ENCODE peak calls at places on chromosomes 6 and 20, in ten cellular contexts. One of them, this sample, is unnamed.

GRCh38 chr6:2563635-2564034 is 187.1 kb downstream of the MYLK4 start:
- DNase-seq in hepatocyte: peak
- DNase-seq in GM12864: peak
- DNase-seq in bronchial epithelial cell: peak
- DNase-seq in GM12865: peak
- DNase-seq in stomach: no peak
- DNase-seq in fibroblast of the aortic adventitia: peak
- DNase-seq in fibroblast of lung: peak
- DNase-seq in A673: no peak
- DNase-seq in AG10803: no peak
- DNase-seq in this sample: no peak

GRCh38 chr20:24721891-24722530 is 227.1 kb upstream of the CST7 start:
- DNase-seq in hepatocyte: no peak
- DNase-seq in GM12864: no peak
- DNase-seq in bronchial epithelial cell: no peak
- DNase-seq in GM12865: no peak
- DNase-seq in stomach: no peak
- DNase-seq in fibroblast of the aortic adventitia: no peak
- DNase-seq in fibroblast of lung: no peak
- DNase-seq in A673: no peak
- DNase-seq in AG10803: no peak
- DNase-seq in this sample: peak

GRCh38 chr6:55469829-55470438 is 109.1 kb downstream of the HMGCLL1 start:
- DNase-seq in hepatocyte: no peak
- DNase-seq in GM12864: no peak
- DNase-seq in bronchial epithelial cell: no peak
- DNase-seq in GM12865: peak
- DNase-seq in stomach: no peak
- DNase-seq in fibroblast of the aortic adventitia: no peak
- DNase-seq in fibroblast of lung: peak
- DNase-seq in A673: no peak
- DNase-seq in AG10803: no peak
- DNase-seq in this sample: no peak

GRCh38 chr6:40586800-40587201 is 363 bp downstream of the LRFN2 start:
- DNase-seq in hepatocyte: no peak
- DNase-seq in GM12864: no peak
- DNase-seq in bronchial epithelial cell: no peak
- DNase-seq in GM12865: no peak
- DNase-seq in stomach: peak
- DNase-seq in fibroblast of the aortic adventitia: no peak
- DNase-seq in fibroblast of lung: no peak
- DNase-seq in A673: peak
- DNase-seq in AG10803: no peak
- DNase-seq in this sample: peak

GRCh38 chr6:56913276-56914138 is 41.4 kb upstream of the BEND6 start:
- DNase-seq in hepatocyte: no peak
- DNase-seq in GM12864: no peak
- DNase-seq in bronchial epithelial cell: no peak
- DNase-seq in GM12865: no peak
- DNase-seq in stomach: no peak
- DNase-seq in fibroblast of the aortic adventitia: no peak
- DNase-seq in fibroblast of lung: peak
- DNase-seq in A673: no peak
- DNase-seq in AG10803: no peak
- DNase-seq in this sample: no peak

GRCh38 chr6:142913511-142914047 is 31.4 kb downstream of the HIVEP2 start:
- DNase-seq in hepatocyte: no peak
- DNase-seq in GM12864: peak
- DNase-seq in bronchial epithelial cell: no peak
- DNase-seq in GM12865: peak
- DNase-seq in stomach: no peak
- DNase-seq in fibroblast of the aortic adventitia: no peak
- DNase-seq in fibroblast of lung: no peak
- DNase-seq in A673: no peak
- DNase-seq in AG10803: no peak
- DNase-seq in this sample: no peak

GRCh38 chr6:6148192-6148815 is 141.6 kb upstream of the NRN1 start:
- DNase-seq in hepatocyte: no peak
- DNase-seq in GM12864: no peak
- DNase-seq in bronchial epithelial cell: no peak
- DNase-seq in GM12865: no peak
- DNase-seq in stomach: no peak
- DNase-seq in fibroblast of the aortic adventitia: no peak
- DNase-seq in fibroblast of lung: no peak
- DNase-seq in A673: no peak
- DNase-seq in AG10803: no peak
- DNase-seq in this sample: no peak

GRCh38 chr6:107493158-107494057 is 3.5 kb downstream of the SOBP start:
- DNase-seq in hepatocyte: peak
- DNase-seq in GM12864: no peak
- DNase-seq in bronchial epithelial cell: peak
- DNase-seq in GM12865: no peak
- DNase-seq in stomach: peak
- DNase-seq in fibroblast of the aortic adventitia: peak
- DNase-seq in fibroblast of lung: peak
- DNase-seq in A673: no peak
- DNase-seq in AG10803: no peak
- DNase-seq in this sample: peak

GRCh38 chr6:41737591-41738130 is 2.3 kb upstream of the TFEB start:
- DNase-seq in hepatocyte: no peak
- DNase-seq in GM12864: no peak
- DNase-seq in bronchial epithelial cell: no peak
- DNase-seq in GM12865: no peak
- DNase-seq in stomach: peak
- DNase-seq in fibroblast of the aortic adventitia: no peak
- DNase-seq in fibroblast of lung: no peak
- DNase-seq in A673: no peak
- DNase-seq in AG10803: no peak
- DNase-seq in this sample: no peak

GRCh38 chr6:41734666-41735426 is 562 bp downstream of the TFEB start:
- DNase-seq in hepatocyte: peak
- DNase-seq in GM12864: no peak
- DNase-seq in bronchial epithelial cell: peak
- DNase-seq in GM12865: peak
- DNase-seq in stomach: peak
- DNase-seq in fibroblast of the aortic adventitia: peak
- DNase-seq in fibroblast of lung: peak
- DNase-seq in A673: peak
- DNase-seq in AG10803: peak
- DNase-seq in this sample: peak

GRCh38 chr6:41735427-41736206 is at the start of gene TFEB:
- DNase-seq in hepatocyte: peak
- DNase-seq in GM12864: no peak
- DNase-seq in bronchial epithelial cell: peak
- DNase-seq in GM12865: peak
- DNase-seq in stomach: peak
- DNase-seq in fibroblast of the aortic adventitia: peak
- DNase-seq in fibroblast of lung: peak
- DNase-seq in A673: peak
- DNase-seq in AG10803: peak
- DNase-seq in this sample: peak

GRCh38 chr6:41736800-41737555 is 1.6 kb upstream of the TFEB start:
- DNase-seq in hepatocyte: no peak
- DNase-seq in GM12864: no peak
- DNase-seq in bronchial epithelial cell: no peak
- DNase-seq in GM12865: no peak
- DNase-seq in stomach: peak
- DNase-seq in fibroblast of the aortic adventitia: no peak
- DNase-seq in fibroblast of lung: no peak
- DNase-seq in A673: no peak
- DNase-seq in AG10803: no peak
- DNase-seq in this sample: no peak

GRCh38 chr6:41736207-41736710 is 851 bp upstream of the TFEB start:
- DNase-seq in hepatocyte: no peak
- DNase-seq in GM12864: no peak
- DNase-seq in bronchial epithelial cell: no peak
- DNase-seq in GM12865: no peak
- DNase-seq in stomach: peak
- DNase-seq in fibroblast of the aortic adventitia: no peak
- DNase-seq in fibroblast of lung: no peak
- DNase-seq in A673: peak
- DNase-seq in AG10803: no peak
- DNase-seq in this sample: no peak
- H3K4me3 ChIP-seq in hepatocyte: no peak
- H3K4me3 ChIP-seq in GM12864: no peak
- H3K4me3 ChIP-seq in bronchial epithelial cell: no peak
- H3K4me3 ChIP-seq in GM12865: no peak
- H3K4me3 ChIP-seq in stomach: peak
- H3K4me3 ChIP-seq in fibroblast of the aortic adventitia: no peak
- H3K4me3 ChIP-seq in fibroblast of lung: no peak
- H3K4me3 ChIP-seq in A673: peak
- H3K4me3 ChIP-seq in AG10803: no peak
- H3K4me3 ChIP-seq in this sample: no peak

GRCh38 chr20:63452341-63453028 is 20.0 kb downstream of the KCNQ2 start:
- DNase-seq in hepatocyte: no peak
- DNase-seq in GM12864: no peak
- DNase-seq in bronchial epithelial cell: no peak
- DNase-seq in GM12865: no peak
- DNase-seq in stomach: no peak
- DNase-seq in fibroblast of the aortic adventitia: no peak
- DNase-seq in fibroblast of lung: no peak
- DNase-seq in A673: no peak
- DNase-seq in AG10803: no peak
- DNase-seq in this sample: no peak

GRCh38 chr20:63454729-63455567 is 17.5 kb downstream of the KCNQ2 start:
- DNase-seq in hepatocyte: no peak
- DNase-seq in GM12864: no peak
- DNase-seq in bronchial epithelial cell: no peak
- DNase-seq in GM12865: no peak
- DNase-seq in stomach: no peak
- DNase-seq in fibroblast of the aortic adventitia: no peak
- DNase-seq in fibroblast of lung: no peak
- DNase-seq in A673: peak
- DNase-seq in AG10803: no peak
- DNase-seq in this sample: peak

GRCh38 chr20:63451821-63452220 is 20.6 kb downstream of the KCNQ2 start:
- DNase-seq in hepatocyte: no peak
- DNase-seq in GM12864: no peak
- DNase-seq in bronchial epithelial cell: no peak
- DNase-seq in GM12865: no peak
- DNase-seq in stomach: no peak
- DNase-seq in fibroblast of the aortic adventitia: no peak
- DNase-seq in fibroblast of lung: no peak
- DNase-seq in A673: no peak
- DNase-seq in AG10803: no peak
- DNase-seq in this sample: no peak

GRCh38 chr20:63455568-63455859 is 16.9 kb downstream of the KCNQ2 start:
- DNase-seq in hepatocyte: no peak
- DNase-seq in GM12864: no peak
- DNase-seq in bronchial epithelial cell: no peak
- DNase-seq in GM12865: no peak
- DNase-seq in stomach: no peak
- DNase-seq in fibroblast of the aortic adventitia: no peak
- DNase-seq in fibroblast of lung: no peak
- DNase-seq in A673: no peak
- DNase-seq in AG10803: no peak
- DNase-seq in this sample: no peak

DNA sequence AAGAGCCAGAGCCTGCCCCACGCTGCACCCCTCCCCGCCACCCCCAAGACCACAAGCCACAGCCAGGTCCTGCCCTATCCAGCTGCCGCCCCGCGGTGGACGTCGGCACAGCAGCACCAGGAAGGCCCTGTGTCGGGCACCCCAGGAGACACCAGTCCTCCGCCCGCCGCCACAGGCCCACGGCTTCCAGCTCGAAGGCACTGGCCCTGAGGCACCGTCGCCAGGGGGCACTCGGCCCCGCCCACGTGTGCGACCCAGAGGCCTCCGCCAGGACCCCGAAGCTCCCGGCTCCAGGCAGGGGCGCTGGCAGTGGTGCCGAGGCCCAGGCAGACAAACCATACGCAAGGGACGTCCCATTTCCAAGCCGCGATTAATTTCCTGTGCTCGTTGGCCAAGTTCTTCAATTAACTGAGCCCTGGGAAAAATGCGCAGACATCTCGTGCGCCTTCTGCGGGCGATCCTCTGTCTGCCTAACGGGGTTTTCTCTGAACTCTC is 19.4 kb downstream of the KCNQ2 start:
- DNase-seq in hepatocyte: no peak
- DNase-seq in GM12864: no peak
- DNase-seq in bronchial epithelial cell: no peak
- DNase-seq in GM12865: peak
- DNase-seq in stomach: no peak
- DNase-seq in fibroblast of the aortic adventitia: no peak
- DNase-seq in fibroblast of lung: no peak
- DNase-seq in A673: no peak
- DNase-seq in AG10803: no peak
- DNase-seq in this sample: no peak
- TF ChIP-seq CTCF in hepatocyte: no peak
- TF ChIP-seq CTCF in GM12864: no peak
- TF ChIP-seq CTCF in bronchial epithelial cell: no peak
- TF ChIP-seq CTCF in GM12865: peak
- TF ChIP-seq CTCF in stomach: no peak
- TF ChIP-seq CTCF in fibroblast of the aortic adventitia: peak
- TF ChIP-seq CTCF in fibroblast of lung: no peak
- TF ChIP-seq CTCF in A673: no peak
- TF ChIP-seq CTCF in AG10803: no peak
- TF ChIP-seq CTCF in this sample: no peak

GRCh38 chr6:26029570-26029856 is 57.7 kb upstream of the HFE start:
- DNase-seq in hepatocyte: no peak
- DNase-seq in GM12864: no peak
- DNase-seq in bronchial epithelial cell: no peak
- DNase-seq in GM12865: no peak
- DNase-seq in stomach: no peak
- DNase-seq in fibroblast of the aortic adventitia: no peak
- DNase-seq in fibroblast of lung: no peak
- DNase-seq in A673: no peak
- DNase-seq in AG10803: no peak
- DNase-seq in this sample: no peak

GRCh38 chr6:26026833-26027490 is 60.3 kb upstream of the HFE start:
- DNase-seq in hepatocyte: peak
- DNase-seq in GM12864: peak
- DNase-seq in bronchial epithelial cell: peak
- DNase-seq in GM12865: peak
- DNase-seq in stomach: peak
- DNase-seq in fibroblast of the aortic adventitia: peak
- DNase-seq in fibroblast of lung: peak
- DNase-seq in A673: peak
- DNase-seq in AG10803: peak
- DNase-seq in this sample: peak

GRCh38 chr6:26027491-26028211 is 59.6 kb upstream of the HFE start:
- DNase-seq in hepatocyte: no peak
- DNase-seq in GM12864: no peak
- DNase-seq in bronchial epithelial cell: no peak
- DNase-seq in GM12865: no peak
- DNase-seq in stomach: no peak
- DNase-seq in fibroblast of the aortic adventitia: no peak
- DNase-seq in fibroblast of lung: no peak
- DNase-seq in A673: no peak
- DNase-seq in AG10803: no peak
- DNase-seq in this sample: peak

GRCh38 chr6:26028753-26029569 is 58.3 kb upstream of the HFE start:
- DNase-seq in hepatocyte: no peak
- DNase-seq in GM12864: no peak
- DNase-seq in bronchial epithelial cell: no peak
- DNase-seq in GM12865: no peak
- DNase-seq in stomach: no peak
- DNase-seq in fibroblast of the aortic adventitia: no peak
- DNase-seq in fibroblast of lung: no peak
- DNase-seq in A673: peak
- DNase-seq in AG10803: no peak
- DNase-seq in this sample: no peak

DNA sequence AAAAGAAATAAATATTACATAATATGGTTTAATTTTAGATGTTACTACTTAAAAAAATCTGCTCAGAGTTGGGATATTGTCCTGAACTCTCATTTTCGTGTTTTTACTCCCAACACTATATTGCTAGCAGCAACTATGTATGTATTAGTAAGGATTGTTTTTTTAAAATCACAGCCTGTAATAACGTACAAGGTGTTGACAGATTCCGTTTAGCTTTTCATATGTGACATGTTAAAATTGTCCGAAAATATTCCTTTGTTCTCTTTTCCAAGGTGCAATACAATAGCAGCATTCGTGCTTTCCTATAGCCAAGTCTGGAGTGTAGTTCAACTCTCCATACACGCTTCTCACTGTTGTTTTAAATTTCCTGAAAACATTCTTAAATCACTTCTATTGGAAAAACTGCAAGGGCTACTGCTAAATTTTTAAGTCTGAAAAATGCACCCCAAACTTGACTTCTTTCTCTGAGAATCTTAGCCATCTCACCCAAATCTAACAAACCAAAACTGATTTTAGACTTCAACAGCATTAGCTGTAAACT is 58.9 kb upstream of the HFE start:
- DNase-seq in hepatocyte: no peak
- DNase-seq in GM12864: no peak
- DNase-seq in bronchial epithelial cell: no peak
- DNase-seq in GM12865: no peak
- DNase-seq in stomach: no peak
- DNase-seq in fibroblast of the aortic adventitia: no peak
- DNase-seq in fibroblast of lung: no peak
- DNase-seq in A673: no peak
- DNase-seq in AG10803: no peak
- DNase-seq in this sample: no peak
- H3K4me3 ChIP-seq in hepatocyte: no peak
- H3K4me3 ChIP-seq in GM12864: no peak
- H3K4me3 ChIP-seq in bronchial epithelial cell: no peak
- H3K4me3 ChIP-seq in GM12865: no peak
- H3K4me3 ChIP-seq in stomach: no peak
- H3K4me3 ChIP-seq in fibroblast of the aortic adventitia: no peak
- H3K4me3 ChIP-seq in fibroblast of lung: no peak
- H3K4me3 ChIP-seq in A673: no peak
- H3K4me3 ChIP-seq in AG10803: no peak
- H3K4me3 ChIP-seq in this sample: no peak

DNA sequence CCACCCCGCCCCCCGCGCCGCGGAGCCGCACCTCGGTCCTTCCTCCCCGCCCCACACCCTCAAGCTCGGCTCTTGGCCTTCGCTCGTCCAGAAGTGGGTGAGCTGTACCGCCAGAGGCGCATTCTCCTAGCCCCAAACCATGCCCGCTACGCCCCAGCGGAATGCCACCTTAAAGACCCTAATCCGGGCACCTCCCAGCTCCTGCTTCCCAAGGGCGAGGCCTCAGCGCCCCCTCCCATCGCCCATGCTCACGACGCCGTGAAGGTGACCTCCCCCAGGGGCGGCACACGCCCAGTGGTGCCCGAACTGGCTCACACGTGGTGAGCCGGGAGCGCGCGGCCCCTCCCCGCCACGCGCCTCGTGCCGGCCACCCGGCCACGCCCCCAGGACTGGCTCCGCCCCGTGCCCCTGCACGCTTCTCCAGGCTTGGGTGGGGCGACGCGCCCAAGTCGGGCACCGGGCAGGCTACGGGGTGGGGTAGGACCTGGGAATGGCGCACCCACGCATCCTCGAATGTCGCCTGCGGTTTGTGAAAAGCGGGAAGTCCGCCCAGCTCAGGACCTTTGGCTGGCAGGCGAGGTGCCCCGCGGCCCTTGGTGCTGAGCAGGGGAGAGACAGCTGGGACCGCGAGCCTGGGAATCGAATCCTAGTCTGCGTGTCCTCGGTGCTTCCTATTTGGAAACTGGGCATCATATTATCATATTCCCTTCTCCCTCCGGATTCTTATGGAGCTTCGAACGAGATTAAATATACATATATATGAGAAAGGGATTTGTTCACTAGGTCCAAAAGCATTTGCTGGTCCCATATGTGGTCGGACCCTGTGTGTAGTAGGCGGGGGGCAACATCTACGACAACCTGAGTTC is 942 bp upstream of the SOX12 start:
- DNase-seq in hepatocyte: peak
- DNase-seq in GM12864: peak
- DNase-seq in bronchial epithelial cell: peak
- DNase-seq in GM12865: peak
- DNase-seq in stomach: peak
- DNase-seq in fibroblast of the aortic adventitia: peak
- DNase-seq in fibroblast of lung: peak
- DNase-seq in A673: peak
- DNase-seq in AG10803: peak
- DNase-seq in this sample: peak
- TF ChIP-seq CTCF in hepatocyte: peak
- TF ChIP-seq CTCF in GM12864: peak
- TF ChIP-seq CTCF in bronchial epithelial cell: peak
- TF ChIP-seq CTCF in GM12865: peak
- TF ChIP-seq CTCF in stomach: no peak
- TF ChIP-seq CTCF in fibroblast of the aortic adventitia: peak
- TF ChIP-seq CTCF in fibroblast of lung: peak
- TF ChIP-seq CTCF in A673: peak
- TF ChIP-seq CTCF in AG10803: peak
- TF ChIP-seq CTCF in this sample: peak